ENCODE peak calls at places on chromosomes 13 and 19, in eight cellular contexts. L is IMR-90; I is activated naive CD8-positive, alpha-beta T cell treated with anti-CD3 and anti-CD28 coated beads, Interleukin-2, amount 50 U/mL, for 24 hours; N is left lobe of liver; D is aorta; S is naive thymus-derived CD4-positive, alpha-beta T cell; A is memory B cell; O is RWPE2. H is an unnamed sample.

GRCh38 chr19:34370983-34371382 is 6.0 kb downstream of the GPI start:
- ATAC-seq in L (no peak), I (peak), N (no peak), D (no peak), S (no peak), A (no peak), O (no peak), H (no peak)

GRCh38 chr13:46817081-46817480 is 20.1 kb upstream of the ESD start:
- ATAC-seq in L (no peak), I (no peak), N (peak), D (no peak), S (peak), A (no peak), O (no peak), H (no peak)

GRCh38 chr13:30802501-30802900 is 67.2 kb downstream of the ALOX5AP start:
- ATAC-seq in L (no peak), I (no peak), N (no peak), D (no peak), S (peak), A (peak), O (no peak), H (no peak)

GRCh38 chr19:44725251-44725650 is 23.3 kb upstream of the BCL3 start:
- ATAC-seq in L (no peak), I (no peak), N (peak), D (peak), S (no peak), A (peak), O (no peak), H (peak)

GRCh38 chr13:87311165-87311564 is 360.0 kb upstream of the SLITRK5 start:
- ATAC-seq in L (no peak), I (no peak), N (no peak), D (no peak), S (no peak), A (no peak), O (no peak), H (no peak)

GRCh38 chr13:30736921-30737320 is 1.6 kb downstream of the ALOX5AP start:
- ATAC-seq in L (no peak), I (no peak), N (no peak), D (no peak), S (no peak), A (no peak), O (no peak), H (no peak)

GRCh38 chr19:29753934-29754305 is 38.9 kb upstream of the C19orf12 start:
- ATAC-seq in L (no peak), I (no peak), N (no peak), D (no peak), S (no peak), A (no peak), O (no peak), H (no peak)

GRCh38 chr13:59332966-59333365 is 830.8 kb downstream of the DIAPH3 start:
- ATAC-seq in L (no peak), I (no peak), N (no peak), D (no peak), S (no peak), A (no peak), O (no peak), H (no peak)

GRCh38 chr19:1754651-1755466 is 1.6 kb downstream of the ONECUT3 start:
- ATAC-seq in L (no peak), I (no peak), N (peak), D (no peak), S (no peak), A (no peak), O (peak), H (no peak)

GRCh38 chr13:79258489-79258888 is 147.6 kb downstream of the RBM26 start:
- ATAC-seq in L (no peak), I (no peak), N (no peak), D (no peak), S (no peak), A (no peak), O (no peak), H (no peak)

GRCh38 chr19:45922281-45922680 is 7.7 kb upstream of the NANOS2 start:
- ATAC-seq in L (no peak), I (peak), N (no peak), D (no peak), S (no peak), A (no peak), O (no peak), H (no peak)

GRCh38 chr13:39306639-39307589 is 268.7 kb downstream of the NHLRC3 start:
- ATAC-seq in L (no peak), I (peak), N (no peak), D (no peak), S (no peak), A (no peak), O (no peak), H (no peak)

GRCh38 chr19:39335168-39335567 is 675 bp downstream of the GMFG start:
- ATAC-seq in L (no peak), I (peak), N (peak), D (no peak), S (peak), A (peak), O (no peak), H (peak)

GRCh38 chr19:7502552-7502951 is 13.4 kb upstream of the ZNF358 start:
- ATAC-seq in L (no peak), I (no peak), N (no peak), D (no peak), S (no peak), A (no peak), O (no peak), H (no peak)

GRCh38 chr13:79534596-79534995 is 53.6 kb downstream of the NDFIP2 start:
- ATAC-seq in L (peak), I (no peak), N (no peak), D (no peak), S (no peak), A (no peak), O (no peak), H (no peak)